ENCODE peak calls at places on chromosomes 7 and 10, in ten cellular contexts. One of them, this sample, is unnamed.

GRCh38 chr10:31709028-31709427 is 219.6 kb downstream of the ARHGAP12 start:
- DNase-seq in SW480: no peak
- DNase-seq in stimulated activated CD8-positive, alpha-beta memory T cell treated with anti-CD3 and anti-CD28 coated beads, Interleukin-7, amount 100 ng/mL, for 48 hours: no peak
- DNase-seq in HT-29: peak
- DNase-seq in AG04449: no peak
- DNase-seq in NCI-H1092: no peak
- DNase-seq in fibroblast of the conjunctiva: no peak
- DNase-seq in activated CD4-positive, alpha-beta T cell treated with anti-CD3 and anti-CD28 coated beads for 36 hours: no peak
- DNase-seq in fibroblast of pulmonary artery: no peak
- DNase-seq in anterior cingulate cortex: no peak
- DNase-seq in this sample: no peak

GRCh38 chr10:13839430-13839986 is 252.7 kb downstream of the PRPF18 start:
- DNase-seq in anterior cingulate cortex: no peak
- DNase-seq in NCI-H1092: no peak
- DNase-seq in fibroblast of the conjunctiva: peak
- DNase-seq in fibroblast of pulmonary artery: peak
- DNase-seq in AG04449: peak
- DNase-seq in SW480: no peak
- DNase-seq in activated CD4-positive, alpha-beta T cell treated with anti-CD3 and anti-CD28 coated beads for 36 hours: no peak
- DNase-seq in stimulated activated CD8-positive, alpha-beta memory T cell treated with anti-CD3 and anti-CD28 coated beads, Interleukin-7, amount 100 ng/mL, for 48 hours: no peak
- DNase-seq in HT-29: no peak
- DNase-seq in this sample: no peak

GRCh38 chr10:44125879-44126675 is 258.8 kb downstream of the CXCL12 start:
- DNase-seq in anterior cingulate cortex: no peak
- DNase-seq in activated CD4-positive, alpha-beta T cell treated with anti-CD3 and anti-CD28 coated beads for 36 hours: no peak
- DNase-seq in AG04449: peak
- DNase-seq in HT-29: no peak
- DNase-seq in SW480: no peak
- DNase-seq in NCI-H1092: no peak
- DNase-seq in stimulated activated CD8-positive, alpha-beta memory T cell treated with anti-CD3 and anti-CD28 coated beads, Interleukin-7, amount 100 ng/mL, for 48 hours: no peak
- DNase-seq in fibroblast of pulmonary artery: peak
- DNase-seq in fibroblast of the conjunctiva: peak
- DNase-seq in this sample: no peak

GRCh38 chr7:73885975-73886798 is 25.2 kb downstream of the TMEM270 start:
- DNase-seq in stimulated activated CD8-positive, alpha-beta memory T cell treated with anti-CD3 and anti-CD28 coated beads, Interleukin-7, amount 100 ng/mL, for 48 hours: no peak
- DNase-seq in NCI-H1092: no peak
- DNase-seq in fibroblast of the conjunctiva: no peak
- DNase-seq in activated CD4-positive, alpha-beta T cell treated with anti-CD3 and anti-CD28 coated beads for 36 hours: no peak
- DNase-seq in AG04449: no peak
- DNase-seq in anterior cingulate cortex: no peak
- DNase-seq in fibroblast of pulmonary artery: peak
- DNase-seq in HT-29: no peak
- DNase-seq in SW480: no peak
- DNase-seq in this sample: no peak

GRCh38 chr7:115844857-115845256 is 185.7 kb downstream of the TFEC start:
- DNase-seq in stimulated activated CD8-positive, alpha-beta memory T cell treated with anti-CD3 and anti-CD28 coated beads, Interleukin-7, amount 100 ng/mL, for 48 hours: no peak
- DNase-seq in NCI-H1092: no peak
- DNase-seq in AG04449: no peak
- DNase-seq in fibroblast of pulmonary artery: peak
- DNase-seq in fibroblast of the conjunctiva: no peak
- DNase-seq in SW480: no peak
- DNase-seq in activated CD4-positive, alpha-beta T cell treated with anti-CD3 and anti-CD28 coated beads for 36 hours: no peak
- DNase-seq in HT-29: no peak
- DNase-seq in anterior cingulate cortex: no peak
- DNase-seq in this sample: no peak

GRCh38 chr10:75220258-75220657 is 9.7 kb downstream of the VDAC2 start:
- DNase-seq in AG04449: no peak
- DNase-seq in SW480: no peak
- DNase-seq in activated CD4-positive, alpha-beta T cell treated with anti-CD3 and anti-CD28 coated beads for 36 hours: no peak
- DNase-seq in fibroblast of pulmonary artery: no peak
- DNase-seq in stimulated activated CD8-positive, alpha-beta memory T cell treated with anti-CD3 and anti-CD28 coated beads, Interleukin-7, amount 100 ng/mL, for 48 hours: no peak
- DNase-seq in fibroblast of the conjunctiva: no peak
- DNase-seq in NCI-H1092: no peak
- DNase-seq in anterior cingulate cortex: no peak
- DNase-seq in HT-29: no peak
- DNase-seq in this sample: no peak

GRCh38 chr7:74479066-74479781 is 25.5 kb downstream of the GTF2IRD1 start:
- DNase-seq in NCI-H1092: peak
- DNase-seq in fibroblast of the conjunctiva: no peak
- DNase-seq in activated CD4-positive, alpha-beta T cell treated with anti-CD3 and anti-CD28 coated beads for 36 hours: no peak
- DNase-seq in fibroblast of pulmonary artery: no peak
- DNase-seq in stimulated activated CD8-positive, alpha-beta memory T cell treated with anti-CD3 and anti-CD28 coated beads, Interleukin-7, amount 100 ng/mL, for 48 hours: no peak
- DNase-seq in SW480: peak
- DNase-seq in HT-29: peak
- DNase-seq in AG04449: no peak
- DNase-seq in anterior cingulate cortex: peak
- DNase-seq in this sample: no peak

GRCh38 chr10:110845756-110846620 is 25.7 kb upstream of the PDCD4 start:
- DNase-seq in stimulated activated CD8-positive, alpha-beta memory T cell treated with anti-CD3 and anti-CD28 coated beads, Interleukin-7, amount 100 ng/mL, for 48 hours: no peak
- DNase-seq in activated CD4-positive, alpha-beta T cell treated with anti-CD3 and anti-CD28 coated beads for 36 hours: no peak
- DNase-seq in AG04449: no peak
- DNase-seq in HT-29: peak
- DNase-seq in anterior cingulate cortex: no peak
- DNase-seq in NCI-H1092: peak
- DNase-seq in SW480: peak
- DNase-seq in fibroblast of the conjunctiva: no peak
- DNase-seq in fibroblast of pulmonary artery: no peak
- DNase-seq in this sample: no peak

GRCh38 chr10:44395396-44395795 is 10.5 kb upstream of the CXCL12 start:
- DNase-seq in SW480: no peak
- DNase-seq in NCI-H1092: no peak
- DNase-seq in fibroblast of the conjunctiva: no peak
- DNase-seq in anterior cingulate cortex: no peak
- DNase-seq in stimulated activated CD8-positive, alpha-beta memory T cell treated with anti-CD3 and anti-CD28 coated beads, Interleukin-7, amount 100 ng/mL, for 48 hours: no peak
- DNase-seq in activated CD4-positive, alpha-beta T cell treated with anti-CD3 and anti-CD28 coated beads for 36 hours: no peak
- DNase-seq in fibroblast of pulmonary artery: no peak
- DNase-seq in HT-29: no peak
- DNase-seq in AG04449: no peak
- DNase-seq in this sample: no peak

GRCh38 chr10:62284221-62284620 is 15.6 kb upstream of the RTKN2 start:
- DNase-seq in stimulated activated CD8-positive, alpha-beta memory T cell treated with anti-CD3 and anti-CD28 coated beads, Interleukin-7, amount 100 ng/mL, for 48 hours: no peak
- DNase-seq in fibroblast of pulmonary artery: no peak
- DNase-seq in activated CD4-positive, alpha-beta T cell treated with anti-CD3 and anti-CD28 coated beads for 36 hours: no peak
- DNase-seq in HT-29: no peak
- DNase-seq in SW480: no peak
- DNase-seq in NCI-H1092: no peak
- DNase-seq in AG04449: no peak
- DNase-seq in fibroblast of the conjunctiva: no peak
- DNase-seq in anterior cingulate cortex: no peak
- DNase-seq in this sample: no peak

GRCh38 chr7:133478591-133479135 is 225.8 kb downstream of the EXOC4 start:
- DNase-seq in stimulated activated CD8-positive, alpha-beta memory T cell treated with anti-CD3 and anti-CD28 coated beads, Interleukin-7, amount 100 ng/mL, for 48 hours: no peak
- DNase-seq in activated CD4-positive, alpha-beta T cell treated with anti-CD3 and anti-CD28 coated beads for 36 hours: no peak
- DNase-seq in fibroblast of the conjunctiva: no peak
- DNase-seq in anterior cingulate cortex: no peak
- DNase-seq in SW480: no peak
- DNase-seq in NCI-H1092: peak
- DNase-seq in HT-29: no peak
- DNase-seq in AG04449: no peak
- DNase-seq in fibroblast of pulmonary artery: no peak
- DNase-seq in this sample: no peak

GRCh38 chr10:113612154-113612553 is 51.7 kb downstream of the NRAP start:
- DNase-seq in SW480: no peak
- DNase-seq in anterior cingulate cortex: no peak
- DNase-seq in fibroblast of the conjunctiva: no peak
- DNase-seq in NCI-H1092: no peak
- DNase-seq in stimulated activated CD8-positive, alpha-beta memory T cell treated with anti-CD3 and anti-CD28 coated beads, Interleukin-7, amount 100 ng/mL, for 48 hours: no peak
- DNase-seq in AG04449: no peak
- DNase-seq in HT-29: no peak
- DNase-seq in activated CD4-positive, alpha-beta T cell treated with anti-CD3 and anti-CD28 coated beads for 36 hours: no peak
- DNase-seq in fibroblast of pulmonary artery: no peak
- DNase-seq in this sample: no peak